ENCODE peak calls at places on chromosomes 2 and 18, in six cellular contexts. P, S, O, K, G and D are unnamed samples.

GRCh38 chr2:187431911-187432310 is 16.1 kb downstream of the CALCRL start:
- DNase-seq in P (no peak), S (no peak), O (no peak), K (no peak), G (no peak), D (no peak)

GRCh38 chr18:73110307-73110706 is 242.5 kb upstream of the NETO1 start:
- DNase-seq in P (no peak), S (no peak), O (no peak), K (no peak), G (no peak), D (no peak)

GRCh38 chr2:57372237-57372962 is 674.2 kb upstream of the VRK2 start:
- DNase-seq in P (no peak), S (no peak), O (no peak), K (no peak), G (no peak), D (no peak)

GRCh38 chr2:220708366-220708765 is 863.7 kb downstream of the EPHA4 start:
- DNase-seq in P (no peak), S (no peak), O (no peak), K (peak), G (no peak), D (no peak)

GRCh38 chr2:227480528-227480927 is 8.6 kb downstream of the AGFG1 start:
- DNase-seq in P (no peak), S (no peak), O (no peak), K (no peak), G (no peak), D (no peak)

GRCh38 chr2:74514368-74515270 is at the start of gene TLX2:
- DNase-seq in P (no peak), S (no peak), O (peak), K (peak), G (no peak), D (no peak)

GRCh38 chr18:45569566-45569965 is 45.7 kb upstream of the SLC14A2 start:
- DNase-seq in P (no peak), S (no peak), O (no peak), K (no peak), G (no peak), D (no peak)

GRCh38 chr2:217839073-217839749 is 163.6 kb downstream of the TNS1 start:
- DNase-seq in P (no peak), S (no peak), O (no peak), K (no peak), G (no peak), D (no peak)

GRCh38 chr2:129103922-129104878 is 785.5 kb upstream of the HS6ST1 start:
- DNase-seq in P (no peak), S (no peak), O (no peak), K (no peak), G (no peak), D (no peak)

GRCh38 chr2:159921752-159922404 is 123.9 kb upstream of the CD302 start:
- DNase-seq in P (peak), S (peak), O (peak), K (peak), G (peak), D (no peak)

GRCh38 chr2:159925975-159926374 is 128.0 kb upstream of the CD302 start:
- DNase-seq in P (no peak), S (no peak), O (no peak), K (no peak), G (no peak), D (no peak)

GRCh38 chr2:159922563-159922962 is 124.6 kb upstream of the CD302 start:
- DNase-seq in P (no peak), S (no peak), O (no peak), K (peak), G (peak), D (no peak)

GRCh38 chr2:159926695-159927094 is 128.7 kb upstream of the CD302 start:
- DNase-seq in P (no peak), S (no peak), O (no peak), K (no peak), G (no peak), D (no peak)
- TF ChIP-seq CTCF in P (no peak), S (no peak), O (no peak), K (no peak), G (no peak), D (no peak)

DNA sequence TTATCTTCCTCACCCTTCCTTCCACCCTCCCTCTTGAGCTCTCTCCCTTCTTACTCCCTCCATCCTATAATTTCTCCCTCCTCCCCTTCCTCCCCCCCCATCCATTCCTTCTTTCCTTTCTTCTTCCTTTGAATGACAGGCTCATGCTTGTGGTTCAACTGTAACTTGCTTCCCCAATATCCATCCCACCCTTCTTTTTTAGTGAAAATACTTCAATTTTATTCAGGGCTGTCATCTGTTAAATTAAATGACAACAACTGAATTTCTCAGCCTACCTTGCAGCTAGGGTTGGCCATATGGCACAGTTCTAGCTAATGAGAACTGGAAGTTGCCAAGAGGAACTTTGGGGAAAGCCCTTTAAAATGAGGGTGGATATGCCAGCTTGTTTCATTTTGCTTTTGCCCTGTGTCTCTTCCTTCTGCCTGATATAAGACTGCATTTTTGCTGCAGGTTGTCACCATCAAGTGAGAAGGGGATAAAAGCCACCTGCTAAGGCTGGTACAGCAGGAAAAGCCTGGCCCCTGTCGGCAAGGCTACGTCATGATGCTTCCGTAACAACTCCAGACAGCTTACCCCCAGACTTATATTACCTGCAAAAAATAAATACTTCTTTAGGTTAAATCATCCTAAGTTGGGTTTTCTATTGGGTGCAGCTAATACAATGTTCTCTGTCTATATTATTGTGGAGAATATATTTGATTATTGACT is 121.8 kb downstream of the NXPH2 start:
- DNase-seq in P (no peak), S (no peak), O (peak), K (no peak), G (no peak), D (no peak)
- TF ChIP-seq CTCF in P (no peak), S (peak), O (no peak), K (no peak), G (no peak), D (peak)

DNA sequence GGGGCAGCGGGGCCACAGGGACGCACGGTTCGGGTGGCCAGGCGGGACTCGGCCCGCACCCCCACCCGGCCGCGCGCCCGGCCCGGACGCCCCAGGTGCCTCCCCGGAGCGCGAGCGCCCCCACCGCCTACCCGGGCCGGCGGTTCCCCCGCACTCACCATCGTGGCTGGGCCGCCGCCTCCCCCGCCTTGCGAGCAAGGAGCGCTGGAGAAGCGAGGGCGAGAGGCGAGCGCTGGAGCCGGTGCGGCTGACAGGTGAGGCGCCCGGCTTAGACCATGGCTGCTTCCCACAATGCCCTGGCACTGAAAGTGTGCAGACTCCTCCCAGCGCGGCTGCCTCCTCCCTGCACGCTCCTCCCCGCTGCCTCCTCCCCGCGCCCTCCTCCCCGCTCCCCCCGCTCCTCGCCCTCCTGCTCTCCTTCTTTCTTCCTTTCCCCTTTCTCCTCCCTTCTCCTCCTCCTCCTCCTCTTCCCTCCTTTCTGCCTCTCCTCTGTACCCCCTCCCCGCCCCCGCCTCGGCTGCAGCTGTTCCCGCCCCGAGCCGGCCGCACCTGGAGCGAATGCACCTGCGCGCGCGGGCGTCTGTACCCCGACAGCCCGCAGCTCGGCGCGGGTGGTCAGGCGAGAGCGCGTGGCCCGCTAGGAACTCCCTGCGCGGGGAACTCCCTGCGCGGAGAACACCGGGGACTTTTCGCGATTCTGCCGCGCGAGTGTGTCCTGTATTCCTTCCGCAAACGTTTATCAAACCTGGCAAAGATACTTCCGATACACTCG is at the start of gene AP1S3:
- DNase-seq in P (peak), S (peak), O (peak), K (peak), G (peak), D (peak)
- TF ChIP-seq CTCF in P (no peak), S (no peak), O (no peak), K (no peak), G (no peak), D (no peak)

GRCh38 chr2:240913810-240914644 is 7.9 kb downstream of the CROCC2 start:
- DNase-seq in P (peak), S (peak), O (peak), K (peak), G (peak), D (no peak)

GRCh38 chr2:240916571-240917008 is 10.5 kb downstream of the CROCC2 start:
- DNase-seq in P (peak), S (peak), O (peak), K (peak), G (peak), D (no peak)

GRCh38 chr2:240915526-240916335 is 9.6 kb downstream of the CROCC2 start:
- DNase-seq in P (peak), S (no peak), O (no peak), K (no peak), G (no peak), D (no peak)

GRCh38 chr2:240912878-240913809 is 7.0 kb downstream of the CROCC2 start:
- DNase-seq in P (no peak), S (no peak), O (no peak), K (peak), G (peak), D (no peak)

DNA sequence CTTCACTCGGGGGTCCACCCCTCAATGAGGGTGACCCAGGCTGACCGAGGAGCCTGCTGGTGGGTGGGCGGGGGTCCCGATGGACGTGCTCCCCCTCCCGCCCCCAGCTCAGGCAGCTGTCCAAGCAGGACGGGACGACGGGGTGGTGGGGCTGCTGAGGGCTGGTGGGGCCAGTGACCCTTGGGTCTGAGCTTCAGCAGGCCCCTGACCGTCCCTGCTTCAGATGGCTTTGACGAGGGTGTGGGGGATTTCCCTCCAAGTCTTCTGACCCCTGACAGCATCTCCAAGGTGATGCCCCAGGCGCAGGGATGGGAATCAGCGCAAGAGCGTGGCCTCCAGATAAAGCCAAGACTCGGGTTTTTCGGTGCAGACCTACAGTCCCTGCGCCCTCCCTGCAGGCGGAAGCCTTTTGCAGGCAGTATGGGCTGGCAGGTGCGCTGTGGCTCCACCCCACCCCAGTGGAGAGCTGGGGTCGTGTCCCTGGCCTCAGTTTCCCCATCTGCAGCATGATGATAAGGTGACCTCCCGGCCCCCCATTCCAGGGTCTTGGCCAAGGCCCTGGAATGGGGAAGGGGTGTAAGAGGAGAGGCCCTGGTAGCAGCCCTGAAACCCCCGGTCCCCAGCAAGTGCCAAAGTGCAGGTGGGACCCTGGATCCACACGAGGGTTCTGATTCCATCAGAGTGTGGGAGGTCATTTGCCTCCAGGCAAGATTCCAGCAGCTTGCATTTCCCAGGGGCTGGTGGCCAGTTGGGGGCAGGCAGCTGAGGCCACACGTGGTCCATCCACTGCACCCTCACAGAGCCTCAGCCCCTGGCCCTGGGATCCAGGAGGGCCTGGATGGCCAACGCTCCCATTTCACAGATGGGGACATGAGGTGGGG is 8.7 kb downstream of the CROCC2 start:
- DNase-seq in P (peak), S (no peak), O (no peak), K (no peak), G (no peak), D (no peak)
- TF ChIP-seq CTCF in P (peak), S (no peak), O (no peak), K (no peak), G (no peak), D (no peak)

GRCh38 chr2:11152591-11152990 is 2.7 kb upstream of the SLC66A3 start:
- DNase-seq in P (no peak), S (no peak), O (no peak), K (no peak), G (no peak), D (no peak)

GRCh38 chr2:11155326-11156059 is at the start of gene SLC66A3:
- DNase-seq in P (peak), S (no peak), O (peak), K (peak), G (peak), D (peak)

GRCh38 chr2:11157296-11157695 is 2.0 kb downstream of the SLC66A3 start:
- DNase-seq in P (no peak), S (no peak), O (no peak), K (no peak), G (no peak), D (no peak)

GRCh38 chr2:11156396-11157075 is 1.3 kb downstream of the SLC66A3 start:
- DNase-seq in P (no peak), S (no peak), O (no peak), K (no peak), G (no peak), D (no peak)

DNA sequence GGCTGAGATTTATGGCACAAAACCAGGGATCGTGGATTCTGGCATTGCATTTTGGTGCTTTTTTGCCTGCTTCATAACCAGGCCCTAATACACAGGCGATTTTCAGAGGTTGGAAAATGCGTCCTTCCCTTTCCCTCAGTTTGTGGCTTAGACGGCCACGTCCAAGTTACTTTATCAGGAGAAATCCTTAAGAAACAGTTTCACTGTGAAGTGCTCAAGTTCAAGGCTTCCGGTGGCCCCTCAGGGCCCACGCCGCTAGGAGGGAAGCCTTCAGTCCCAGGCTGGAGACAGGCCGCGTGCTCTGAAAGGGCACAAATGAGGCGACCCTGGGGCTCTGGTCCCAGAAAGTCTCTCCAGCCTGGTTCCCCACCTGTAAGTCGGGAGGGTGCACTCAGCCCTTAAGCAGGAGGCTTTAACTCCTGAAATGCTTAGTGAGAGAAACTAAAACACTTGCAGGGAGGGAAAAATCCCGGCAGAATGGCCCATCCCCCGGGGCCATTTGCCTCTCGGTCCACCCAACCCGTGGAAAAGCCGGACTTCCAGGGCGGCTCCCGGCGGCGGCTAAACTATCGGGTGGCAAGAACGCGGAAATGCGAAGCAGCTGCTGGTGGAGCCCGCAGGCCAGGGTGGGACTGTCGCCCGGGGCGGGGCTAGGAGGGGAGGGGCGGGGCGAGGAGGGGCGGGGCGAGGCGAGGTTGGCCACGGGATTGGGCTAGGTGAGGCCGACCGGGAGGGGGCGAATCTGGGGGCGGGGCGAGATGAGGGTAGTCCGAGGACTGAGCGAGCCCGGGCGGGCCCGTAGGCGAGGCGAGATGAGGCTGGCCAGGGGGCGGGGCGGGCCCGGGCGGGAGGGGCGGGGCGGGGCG is 574 bp upstream of the SLC66A3 start:
- DNase-seq in P (peak), S (peak), O (peak), K (peak), G (peak), D (peak)
- TF ChIP-seq CTCF in P (no peak), S (no peak), O (no peak), K (no peak), G (no peak), D (no peak)

GRCh38 chr2:108034843-108035242 is 48.5 kb downstream of the SLC5A7 start:
- DNase-seq in P (no peak), S (no peak), O (no peak), K (no peak), G (peak), D (no peak)
- TF ChIP-seq CTCF in P (peak), S (no peak), O (no peak), K (peak), G (no peak), D (peak)